ENCODE peak calls at places on chromosomes 2 and 18, in nine cellular contexts. U, S, G, X, I, B, F, E and J are unnamed samples.

GRCh38 chr18:51361130-51361860 is 163.8 kb upstream of the MEX3C start:
- DNase-seq in U (no peak), S (no peak), G (peak; percentile 79), X (no peak), I (peak; percentile 22), B (peak; percentile 29), F (no peak), E (no peak), J (peak; percentile 2)

GRCh38 chr2:172288603-172289002 is 138.8 kb upstream of the ITGA6 start:
- DNase-seq in U (no peak), S (peak; percentile 74), G (no peak), X (no peak), I (no peak), B (peak; percentile 53), F (no peak), E (no peak), J (no peak)

GRCh38 chr2:221943078-221943810 is 355.6 kb downstream of the PAX3 start:
- DNase-seq in U (no peak), S (no peak), G (no peak), X (no peak), I (peak; percentile 86), B (peak; percentile 83), F (no peak), E (no peak), J (no peak)

GRCh38 chr2:216548901-216549321 is 50.3 kb downstream of the RPL37A start:
- DNase-seq in U (no peak), S (no peak), G (no peak), X (no peak), I (peak; percentile 17), B (no peak), F (no peak), E (peak; percentile 59), J (no peak)

GRCh38 chr2:190682168-190682567 is 33.3 kb downstream of the NAB1 start:
- DNase-seq in U (no peak), S (peak; percentile 18), G (no peak), X (no peak), I (no peak), B (peak; percentile 64), F (no peak), E (no peak), J (no peak)

GRCh38 chr2:60818272-60818671 is 62.2 kb downstream of the PAPOLG start:
- DNase-seq in U (peak; percentile 12), S (no peak), G (peak; percentile 63), X (no peak), I (no peak), B (peak; percentile 37), F (no peak), E (no peak), J (no peak)

GRCh38 chr2:113216891-113217454 is 43.2 kb downstream of the PSD4 start:
- DNase-seq in U (no peak), S (no peak), G (no peak), X (no peak), I (peak; percentile 78), B (peak; percentile 50), F (no peak), E (no peak), J (no peak)

GRCh38 chr18:21363411-21363810 is 121.4 kb downstream of the GREB1L start:
- DNase-seq in U (no peak), S (no peak), G (no peak), X (no peak), I (no peak), B (no peak), F (no peak), E (no peak), J (no peak)

GRCh38 chr2:152646775-152647174 is 70.5 kb downstream of the PRPF40A start:
- DNase-seq in U (peak; percentile 36), S (no peak), G (no peak), X (no peak), I (peak; percentile 85), B (peak; percentile 20), F (no peak), E (no peak), J (peak; percentile 66)

GRCh38 chr2:229235136-229235914 is 35.8 kb downstream of the PID1 start:
- DNase-seq in U (no peak), S (no peak), G (no peak), X (no peak), I (peak; percentile 42), B (no peak), F (no peak), E (no peak), J (no peak)

GRCh38 chr2:238596571-238597551 is 170.1 kb downstream of the ASB1 start:
- DNase-seq in U (peak; percentile 95), S (peak; percentile 89), G (no peak), X (peak; percentile 40), I (peak; percentile 92), B (peak; percentile 93), F (no peak), E (peak; percentile 54), J (peak; percentile 90)

GRCh38 chr2:59585657-59586056 is 967.8 kb downstream of the BCL11A start:
- DNase-seq in U (no peak), S (no peak), G (no peak), X (no peak), I (no peak), B (no peak), F (no peak), E (no peak), J (no peak)

GRCh38 chr18:75846321-75846720 is 418.8 kb upstream of the SMIM21 start:
- DNase-seq in U (no peak), S (no peak), G (no peak), X (no peak), I (no peak), B (no peak), F (no peak), E (no peak), J (no peak)

GRCh38 chr18:75839041-75839440 is 411.5 kb upstream of the SMIM21 start:
- DNase-seq in U (no peak), S (no peak), G (no peak), X (no peak), I (no peak), B (no peak), F (no peak), E (no peak), J (no peak)

GRCh38 chr18:75840131-75840530 is 412.6 kb upstream of the SMIM21 start:
- DNase-seq in U (no peak), S (no peak), G (no peak), X (no peak), I (no peak), B (no peak), F (no peak), E (no peak), J (no peak)

GRCh38 chr18:75845413-75845812 is 417.9 kb upstream of the SMIM21 start:
- DNase-seq in U (no peak), S (no peak), G (no peak), X (no peak), I (no peak), B (no peak), F (no peak), E (no peak), J (no peak)

GRCh38 chr18:75844102-75844604 is 416.6 kb upstream of the SMIM21 start:
- DNase-seq in U (no peak), S (no peak), G (peak; percentile 16), X (no peak), I (no peak), B (no peak), F (no peak), E (no peak), J (no peak)
- TF ChIP-seq CTCF in U (no peak), S (no peak), G (no peak), X (no peak), I (no peak), B (no peak), F (no peak), E (no peak), J (no peak)

GRCh38 chr2:200861617-200862016 is 2.8 kb downstream of the CLK1 start:
- DNase-seq in U (no peak), S (no peak), G (no peak), X (no peak), I (no peak), B (no peak), F (no peak), E (no peak), J (no peak)

GRCh38 chr2:200856806-200857205 is 7.7 kb downstream of the CLK1 start:
- DNase-seq in U (no peak), S (no peak), G (no peak), X (no peak), I (no peak), B (no peak), F (no peak), E (no peak), J (no peak)

GRCh38 chr2:200862532-200863000 is 1.9 kb downstream of the CLK1 start:
- DNase-seq in U (peak; percentile 63), S (no peak), G (peak; percentile 62), X (peak; percentile 47), I (peak; percentile 71), B (peak; percentile 73), F (no peak), E (no peak), J (peak; percentile 39)

GRCh38 chr2:200863655-200864205 is 728 bp downstream of the CLK1 start:
- DNase-seq in U (peak; percentile 39), S (no peak), G (no peak), X (no peak), I (no peak), B (no peak), F (no peak), E (no peak), J (no peak)

GRCh38 chr2:200860092-200860795 is 4.2 kb downstream of the CLK1 start:
- DNase-seq in U (no peak), S (no peak), G (no peak), X (no peak), I (no peak), B (peak; percentile 49), F (no peak), E (no peak), J (no peak)
- H3K4me3 ChIP-seq in U (no peak overlapping the region), S (no peak overlapping the region), G (peak overlapping the region; percentile 84), X (peak overlapping the region; percentile 74), I (no peak overlapping the region), B (no peak overlapping the region), F (no peak overlapping the region), E (peak overlapping the region; percentile 86), J (no peak overlapping the region)

GRCh38 chr2:130336150-130336876 is 6.4 kb upstream of the IMP4 start:
- DNase-seq in U (peak; percentile 19), S (no peak), G (no peak), X (no peak), I (no peak), B (no peak), F (no peak), E (no peak), J (no peak)
- TF ChIP-seq CTCF in U (no peak), S (no peak), G (no peak), X (no peak), I (no peak), B (no peak), F (no peak), E (no peak), J (no peak)

DNA sequence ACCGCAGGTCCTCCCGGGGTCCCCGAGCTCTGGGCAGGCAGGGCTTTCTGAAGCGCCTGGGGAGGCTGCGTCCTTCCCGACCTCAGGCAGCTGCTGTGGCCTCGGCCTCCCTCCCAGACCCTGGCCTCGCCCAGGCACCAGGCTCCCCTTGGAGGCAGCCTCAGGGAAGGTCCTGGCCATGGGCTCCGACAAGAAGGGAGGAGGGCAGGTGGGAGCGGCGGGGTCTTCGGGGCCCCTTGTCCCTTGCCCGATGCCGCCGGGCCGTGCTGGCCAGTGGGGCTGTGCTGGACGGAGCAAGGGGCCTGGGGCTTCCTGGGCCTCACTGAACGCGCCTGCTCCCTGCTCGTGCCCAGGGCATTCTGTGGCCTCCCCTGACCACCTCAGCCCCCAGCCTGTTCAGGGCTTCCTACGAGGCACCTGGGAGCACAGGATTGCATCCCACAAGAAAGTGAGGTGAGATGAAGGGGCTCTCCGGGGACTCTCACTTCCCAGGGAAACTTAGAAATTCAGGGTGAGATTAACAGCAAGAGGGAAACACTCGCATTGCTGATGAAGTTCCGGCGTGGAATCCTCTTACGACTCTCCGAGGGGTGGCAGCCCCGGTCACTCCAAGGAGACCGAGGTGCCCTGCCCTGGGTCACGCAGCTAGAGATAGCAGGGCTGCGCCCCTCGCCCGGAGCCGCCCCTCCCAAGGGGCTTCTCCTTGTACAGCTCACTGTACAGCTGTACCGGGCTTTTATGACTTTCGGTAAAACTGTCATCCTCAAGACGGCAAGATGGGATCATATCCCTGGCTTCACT is 792 bp downstream of the MFSD2B start:
- DNase-seq in U (no peak), S (no peak), G (no peak), X (no peak), I (no peak), B (no peak), F (no peak), E (no peak), J (no peak)
- H3K4me3 ChIP-seq in U (no peak overlapping the region), S (no peak overlapping the region), G (no peak overlapping the region), X (peak overlapping the region; percentile 42), I (peak overlapping the region; percentile 37), B (no peak overlapping the region), F (peak overlapping the region; percentile 25), E (peak overlapping the region; percentile 36), J (no peak overlapping the region)